ENCODE peak calls at places on chromosomes 3 and 15, in nine cellular contexts. A, W, C, N, O, Q, K, M and X are unnamed samples.

GRCh38 chr3:101433652-101434051 is 79.4 kb downstream of the SENP7 start:
- DNase-seq in A (no peak), W (no peak), C (no peak), N (no peak), O (no peak), Q (no peak), K (no peak), M (no peak), X (no peak)

GRCh38 chr3:15300318-15301078 is 31.9 kb downstream of the SH3BP5 start:
- DNase-seq in A (no peak), W (no peak), C (peak), N (peak), O (peak), Q (peak), K (no peak), M (peak), X (no peak)

GRCh38 chr3:128203171-128203570 is 49.9 kb downstream of the EEFSEC start:
- DNase-seq in A (no peak), W (no peak), C (no peak), N (no peak), O (no peak), Q (no peak), K (no peak), M (no peak), X (no peak)

GRCh38 chr15:55196011-55196410 is 730 bp downstream of the RSL24D1 start:
- DNase-seq in A (no peak), W (no peak), C (no peak), N (no peak), O (no peak), Q (no peak), K (no peak), M (peak), X (no peak)

GRCh38 chr15:98954411-98954810 is 53.2 kb downstream of the PGPEP1L start:
- DNase-seq in A (no peak), W (no peak), C (peak), N (no peak), O (peak), Q (peak), K (no peak), M (peak), X (no peak)

GRCh38 chr3:12959838-12960378 is 113.3 kb downstream of the IQSEC1 start:
- DNase-seq in A (no peak), W (no peak), C (peak), N (no peak), O (no peak), Q (no peak), K (peak), M (no peak), X (no peak)

GRCh38 chr15:36882487-36883108 is 217.8 kb downstream of the MEIS2 start:
- DNase-seq in A (no peak), W (peak), C (no peak), N (no peak), O (no peak), Q (no peak), K (no peak), M (no peak), X (no peak)

GRCh38 chr3:126319701-126320295 is 37.4 kb downstream of the KLF15 start:
- DNase-seq in A (no peak), W (no peak), C (peak), N (no peak), O (no peak), Q (no peak), K (no peak), M (no peak), X (no peak)

GRCh38 chr3:149376728-149377407 is 581 bp downstream of the TM4SF1 start:
- DNase-seq in A (no peak), W (no peak), C (no peak), N (no peak), O (no peak), Q (no peak), K (no peak), M (peak), X (no peak)

GRCh38 chr3:182843478-182843877 is 50.2 kb downstream of the ATP11B start:
- DNase-seq in A (no peak), W (no peak), C (no peak), N (no peak), O (no peak), Q (peak), K (no peak), M (peak), X (no peak)

DNA sequence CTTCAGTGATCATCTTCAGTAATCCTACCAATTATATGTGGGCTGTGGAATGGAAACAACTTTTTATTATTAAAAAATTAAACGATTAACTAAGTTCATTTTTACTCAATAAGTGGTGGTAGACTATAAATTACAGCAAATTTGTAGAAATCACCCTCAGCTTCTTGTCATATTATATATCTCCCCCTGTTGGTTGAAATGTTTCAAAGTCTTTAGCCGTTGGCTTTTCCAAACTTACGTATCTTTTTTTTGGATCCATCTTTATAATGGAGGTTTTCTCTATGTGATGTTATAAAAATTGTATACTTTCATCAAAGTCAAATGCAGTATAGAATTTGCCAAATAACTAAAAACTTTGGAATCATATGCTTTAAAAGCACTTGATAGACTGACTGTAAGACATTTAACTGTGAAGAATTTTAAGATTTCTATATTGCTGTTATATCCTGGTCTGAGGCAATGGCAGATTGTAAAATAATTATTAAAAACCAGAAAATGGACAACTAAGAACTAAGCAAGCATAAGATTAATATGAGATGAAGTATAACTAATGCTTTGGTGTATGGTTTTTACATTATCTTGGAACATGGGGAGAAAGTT is 44.7 kb downstream of the ATP11B start:
- DNase-seq in A (peak), W (no peak), C (no peak), N (no peak), O (peak), Q (peak), K (no peak), M (peak), X (no peak)
- TF ChIP-seq CTCF in A (peak), W (peak), C (no peak), N (peak), O (peak), Q (peak), K (peak), M (peak), X (no peak)

GRCh38 chr3:136305879-136306278 is 55.7 kb downstream of the PCCB start:
- DNase-seq in A (no peak), W (no peak), C (no peak), N (peak), O (peak), Q (no peak), K (no peak), M (peak), X (no peak)
- TF ChIP-seq CTCF in A (peak), W (peak), C (no peak), N (no peak), O (peak), Q (peak), K (no peak), M (peak), X (no peak)

GRCh38 chr15:81752149-81752942 is 293.5 kb downstream of the MEX3B start:
- DNase-seq in A (no peak), W (no peak), C (peak), N (no peak), O (no peak), Q (peak), K (no peak), M (peak), X (no peak)
- TF ChIP-seq CTCF in A (no peak), W (no peak), C (no peak), N (no peak), O (no peak), Q (no peak), K (no peak), M (no peak), X (no peak)

DNA sequence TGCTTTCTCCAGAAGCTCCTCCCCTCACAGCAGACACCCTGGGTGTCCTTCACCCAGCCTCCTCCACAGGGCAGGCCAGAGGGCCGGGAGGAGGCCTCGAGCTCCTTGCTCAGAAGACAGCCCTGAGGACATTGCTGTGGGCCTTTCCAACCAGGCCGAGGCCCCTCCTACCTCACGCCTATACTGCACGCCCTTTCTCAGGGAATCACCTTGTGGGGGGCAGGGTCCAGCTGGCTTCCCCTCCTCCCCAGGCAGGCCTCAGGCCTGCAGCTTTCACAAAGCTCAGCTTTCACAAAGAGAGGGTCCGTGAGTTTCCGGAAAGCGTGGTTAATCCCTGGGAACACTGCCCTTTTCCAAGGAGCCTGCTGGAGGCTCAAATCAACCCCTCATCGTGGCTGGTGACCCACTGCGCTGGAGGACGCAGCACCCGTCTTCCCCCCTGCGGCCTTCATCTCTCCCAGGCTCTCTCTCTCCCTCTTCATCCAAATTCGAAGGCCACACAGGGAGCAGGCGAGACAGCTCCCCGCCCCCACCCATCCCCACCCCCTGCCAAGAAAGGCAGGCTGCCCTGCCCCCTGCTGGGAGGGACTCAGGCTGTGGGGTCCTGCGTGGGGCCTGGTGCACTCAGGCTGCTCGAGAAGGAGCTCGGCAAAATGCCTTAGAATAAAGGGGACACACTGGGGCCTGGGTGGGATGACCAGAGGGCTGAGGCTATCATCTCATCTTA is 79.4 kb downstream of the OCA2 start:
- DNase-seq in A (no peak), W (peak), C (no peak), N (no peak), O (no peak), Q (no peak), K (no peak), M (no peak), X (no peak)
- TF ChIP-seq CTCF in A (no peak), W (no peak), C (no peak), N (no peak), O (no peak), Q (no peak), K (no peak), M (no peak), X (no peak)

DNA sequence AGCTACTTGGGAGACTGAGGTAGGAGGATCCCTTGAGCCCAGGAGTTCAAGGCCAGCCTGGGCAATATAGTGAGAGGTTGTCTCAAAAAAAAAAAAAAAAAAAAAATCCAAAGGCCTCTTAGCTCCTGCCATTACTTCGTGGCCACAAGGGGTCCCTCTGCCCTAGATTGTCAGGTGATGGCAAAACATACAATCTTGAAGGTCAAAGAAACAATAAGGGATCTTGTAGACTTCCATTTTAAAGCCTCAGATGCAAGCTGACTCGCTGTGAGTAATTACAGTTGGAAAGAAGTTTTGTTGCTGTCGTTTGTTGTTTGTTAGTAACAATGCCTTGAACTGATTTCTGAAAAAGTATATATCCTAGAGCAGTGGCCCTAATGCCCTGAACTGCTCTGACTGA is 55.9 kb upstream of the PLCL2 start:
- DNase-seq in A (no peak), W (peak), C (no peak), N (no peak), O (peak), Q (peak), K (peak), M (peak), X (peak)
- TF ChIP-seq CTCF in A (no peak), W (peak), C (no peak), N (peak), O (peak), Q (peak), K (peak), M (peak), X (peak)

GRCh38 chr3:43996379-43997301 is 245.0 kb upstream of the TOPAZ1 start:
- DNase-seq in A (no peak), W (peak), C (no peak), N (no peak), O (peak), Q (peak), K (peak), M (no peak), X (peak)
- TF ChIP-seq CTCF in A (no peak), W (peak), C (no peak), N (peak), O (peak), Q (peak), K (peak), M (no peak), X (peak)

GRCh38 chr15:30941520-30941919 is 37.8 kb downstream of the FAN1 start:
- DNase-seq in A (no peak), W (no peak), C (no peak), N (no peak), O (no peak), Q (no peak), K (no peak), M (no peak), X (no peak)
- TF ChIP-seq CTCF in A (no peak), W (no peak), C (no peak), N (no peak), O (no peak), Q (no peak), K (no peak), M (no peak), X (no peak)

GRCh38 chr15:71785996-71786395 is 24.4 kb upstream of the NR2E3 start:
- DNase-seq in A (no peak), W (no peak), C (no peak), N (no peak), O (no peak), Q (no peak), K (no peak), M (no peak), X (no peak)

GRCh38 chr15:71786673-71787072 is 23.7 kb upstream of the NR2E3 start:
- DNase-seq in A (no peak), W (no peak), C (no peak), N (no peak), O (no peak), Q (no peak), K (no peak), M (no peak), X (no peak)

GRCh38 chr15:71781965-71782265 is 28.4 kb upstream of the NR2E3 start:
- DNase-seq in A (no peak), W (no peak), C (no peak), N (no peak), O (no peak), Q (no peak), K (no peak), M (no peak), X (no peak)

GRCh38 chr15:71782447-71783165 is 27.7 kb upstream of the NR2E3 start:
- DNase-seq in A (no peak), W (no peak), C (no peak), N (no peak), O (no peak), Q (no peak), K (no peak), M (no peak), X (no peak)

GRCh38 chr15:71784719-71785118 is 25.6 kb upstream of the NR2E3 start:
- DNase-seq in A (no peak), W (no peak), C (no peak), N (no peak), O (no peak), Q (no peak), K (no peak), M (no peak), X (no peak)
- TF ChIP-seq CTCF in A (peak), W (peak), C (no peak), N (peak), O (peak), Q (peak), K (peak), M (peak), X (peak)

DNA sequence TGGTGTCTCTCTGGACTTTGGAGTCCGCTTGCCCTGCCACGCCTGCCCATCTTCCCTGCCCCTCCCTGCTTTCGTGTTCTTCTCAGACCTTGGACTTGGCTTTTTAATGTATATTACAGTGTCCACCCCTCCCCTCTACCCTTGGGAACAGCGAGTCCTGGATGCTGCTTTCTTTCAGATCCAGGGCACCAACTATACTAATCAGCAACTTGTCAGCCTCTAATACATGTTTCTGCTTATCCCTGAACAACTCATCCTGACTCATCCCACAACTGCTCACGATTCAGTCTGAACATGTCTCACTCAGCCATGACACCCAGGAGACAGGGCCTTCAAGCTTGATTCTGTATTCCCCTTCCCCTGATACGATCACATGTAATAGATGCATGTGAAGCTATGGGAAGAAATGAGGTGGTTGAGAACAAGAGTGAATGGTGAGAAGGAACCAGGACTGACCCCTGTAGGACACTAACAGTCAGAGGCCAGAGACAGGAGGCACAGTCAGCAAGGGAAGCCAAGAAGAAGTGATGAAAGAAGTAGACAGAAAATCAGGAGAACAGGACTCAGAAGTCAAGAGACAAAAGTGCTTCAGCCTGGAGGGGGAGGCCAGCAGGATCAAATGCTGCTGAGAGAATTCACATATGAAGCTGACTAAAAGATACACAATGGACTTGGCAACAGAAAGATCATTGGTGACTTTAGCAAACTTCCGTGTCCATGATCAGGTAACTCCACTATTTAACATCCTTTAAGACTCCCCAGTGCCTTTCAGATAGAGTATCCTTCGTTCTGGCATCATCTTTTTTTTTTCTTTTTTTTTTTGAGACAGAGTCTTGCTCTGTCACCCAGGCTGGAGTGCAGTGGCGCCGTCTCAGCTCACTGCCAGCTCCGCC is 35.4 kb downstream of the BCL2L10 start:
- DNase-seq in A (peak), W (no peak), C (no peak), N (peak), O (peak), Q (peak), K (no peak), M (peak), X (peak)
- TF ChIP-seq CTCF in A (peak), W (peak), C (no peak), N (no peak), O (peak), Q (no peak), K (no peak), M (no peak), X (no peak)